ENCODE peak calls at places on chromosomes 4 and X, in ten cellular contexts. K is neural crest cell, E is breast epithelium, T is IMR-90, C is HepG2, O is heart right ventricle, L is stomach, F is WERI-Rb-1, R is H9, X is astrocyte of the spinal cord. I is an unnamed sample.

GRCh38 chrX:25154168-25154567 is 138.4 kb upstream of the ARX start:
- DNase-seq in E (no peak), L (no peak), X (no peak), C (no peak), R (no peak), T (no peak), O (no peak), K (no peak), F (no peak), I (no peak)

GRCh38 chr4:169649545-169650226 is 29.3 kb downstream of the CLCN3 start:
- DNase-seq in E (no peak), C (no peak), X (no peak), O (peak; percentile 56), K (no peak), L (peak; percentile 38), R (no peak), T (no peak), F (no peak), I (no peak)

GRCh38 chrX:111447298-111447697 is 35.3 kb upstream of the DCX start:
- DNase-seq in C (peak; percentile 2), F (peak; percentile 64), X (no peak), K (peak; percentile 54), T (no peak), O (no peak), L (no peak), R (peak; percentile 57), E (no peak), I (peak; percentile 0)

GRCh38 chrX:94551831-94552230 is 877.8 kb downstream of the FAM133A start:
- DNase-seq in L (no peak), E (no peak), K (no peak), X (no peak), R (no peak), F (no peak), C (no peak), O (no peak), T (no peak), I (no peak)

GRCh38 chrX:110383414-110383813 is 24.8 kb downstream of the RTL9 start:
- DNase-seq in X (peak; percentile 68), K (no peak), C (no peak), E (no peak), R (no peak), F (no peak), L (no peak), O (no peak), T (peak; percentile 86), I (no peak)

GRCh38 chr4:54586343-54586953 is 71.3 kb upstream of the KIT start:
- DNase-seq in C (no peak), L (no peak), E (no peak), X (peak; percentile 72), T (peak; percentile 70), R (no peak), O (no peak), F (no peak), K (no peak), I (no peak)

GRCh38 chr4:14700544-14700943 is 301.7 kb upstream of the CPEB2 start:
- DNase-seq in C (no peak), O (no peak), K (no peak), L (no peak), X (no peak), F (no peak), T (no peak), E (no peak), R (no peak), I (no peak)

GRCh38 chr4:3688018-3688998 is 77.9 kb upstream of the ADRA2C start:
- DNase-seq in F (no peak), R (no peak), L (no peak), T (peak; percentile 1), E (no peak), K (no peak), O (no peak), X (no peak), C (no peak), I (no peak)

GRCh38 chr4:111678466-111678865 is 466.8 kb upstream of the FAM241A start:
- DNase-seq in R (no peak), C (no peak), T (peak; percentile 27), O (no peak), F (no peak), E (no peak), X (peak; percentile 53), L (no peak), K (no peak), I (no peak)

GRCh38 chr4:55398966-55399365 is 3.2 kb downstream of the TMEM165 start:
- DNase-seq in X (no peak), K (no peak), F (peak; percentile 36), C (peak; percentile 10), R (no peak), O (no peak), T (peak; percentile 22), L (no peak), E (no peak), I (no peak)

GRCh38 chr4:89438102-89438831 is 130.7 kb upstream of the GPRIN3 start:
- DNase-seq in L (peak; percentile 41), C (peak; percentile 23), X (no peak), R (peak; percentile 76), O (peak; percentile 10), E (no peak), F (peak; percentile 56), T (peak; percentile 49), K (no peak), I (peak; percentile 30)

DNA sequence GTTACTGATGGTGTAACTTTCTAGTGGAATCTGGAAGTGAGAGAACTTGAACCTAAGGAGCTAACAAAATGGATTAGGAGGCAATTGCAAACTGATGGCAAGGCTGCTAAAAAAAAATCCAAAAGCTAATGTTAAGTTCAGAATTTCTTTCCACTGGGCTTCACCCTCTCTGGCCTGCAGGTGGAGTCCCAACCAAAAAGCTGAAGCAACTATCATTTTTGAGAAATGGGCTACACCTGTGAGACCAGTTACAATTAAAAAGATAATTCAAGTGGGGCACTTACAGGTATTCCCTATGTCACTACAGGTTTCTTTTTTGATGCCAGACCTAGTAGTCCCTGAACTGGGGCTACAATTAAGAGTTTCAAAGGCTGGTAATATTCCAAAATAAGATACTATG is 142.1 kb upstream of the FTHL17 start:
- DNase-seq in O (peak; percentile 11), F (peak; percentile 16), L (no peak), K (no peak), E (no peak), C (no peak), R (no peak), T (peak; percentile 19), X (peak; percentile 15), I (peak; percentile 11)
- TF ChIP-seq CTCF in O (peak; percentile 47), F (peak; percentile 49), L (peak; percentile 17), K (peak; percentile 59), E (no peak), C (peak; percentile 51), R (peak; percentile 59), T (peak; percentile 57), X (peak; percentile 60), I (no peak)

DNA sequence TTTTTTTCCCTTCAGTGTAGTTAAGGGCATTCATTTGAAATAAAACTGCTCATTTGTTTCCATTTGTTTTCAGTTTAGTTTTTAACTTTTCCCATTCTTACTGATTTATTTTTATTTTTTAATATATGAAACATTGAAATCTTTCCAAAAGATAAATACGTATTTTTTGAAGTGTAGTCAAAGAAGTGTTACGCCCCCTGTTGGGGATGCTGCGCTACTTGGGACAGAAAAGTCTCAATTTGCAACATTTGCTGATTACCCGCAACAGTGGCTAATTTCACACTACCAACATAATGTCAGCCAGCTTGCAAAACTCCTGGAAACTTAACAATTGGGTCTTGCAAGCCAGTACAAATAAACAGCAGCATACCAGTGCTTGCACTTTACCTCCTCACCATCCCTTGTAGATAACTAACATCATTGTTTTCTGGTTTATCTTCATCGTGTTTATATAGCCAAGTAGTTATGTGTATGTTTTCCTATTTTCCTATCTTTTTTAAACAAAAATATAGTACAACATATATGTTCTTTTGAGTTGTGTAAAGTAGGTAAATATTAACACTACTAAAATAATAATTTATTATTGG is 158.6 kb downstream of the STPG2 start:
- DNase-seq in K (no peak), R (no peak), L (no peak), T (no peak), E (no peak), F (peak; percentile 50), X (no peak), C (no peak), O (no peak), I (no peak)
- TF ChIP-seq CTCF in K (peak; percentile 60), R (peak; percentile 78), L (no peak), T (no peak), E (no peak), F (peak; percentile 61), X (peak; percentile 46), C (peak; percentile 8), O (no peak), I (no peak)

GRCh38 chr4:144723471-144723870 is 77.5 kb downstream of the HHIP start:
- DNase-seq in O (no peak), R (no peak), L (no peak), C (no peak), F (no peak), K (no peak), X (no peak), E (no peak), T (no peak), I (no peak)

GRCh38 chr4:144718958-144719512 is 73.1 kb downstream of the HHIP start:
- DNase-seq in E (no peak), T (no peak), R (no peak), C (no peak), L (no peak), F (no peak), K (no peak), X (no peak), O (no peak), I (no peak)

GRCh38 chr4:144716778-144717177 is 70.8 kb downstream of the HHIP start:
- DNase-seq in K (no peak), L (no peak), T (peak; percentile 58), O (no peak), F (no peak), E (no peak), X (no peak), R (no peak), C (no peak), I (no peak)

GRCh38 chr4:144720491-144720890 is 74.5 kb downstream of the HHIP start:
- DNase-seq in F (no peak), T (no peak), R (no peak), X (no peak), K (no peak), C (no peak), O (no peak), L (no peak), E (no peak), I (no peak)

GRCh38 chr4:144721994-144722393 is 76.0 kb downstream of the HHIP start:
- DNase-seq in E (no peak), C (no peak), X (no peak), O (no peak), L (no peak), T (no peak), R (no peak), F (no peak), K (no peak), I (no peak)
- TF ChIP-seq CTCF in E (no peak), C (no peak), X (no peak), O (no peak), L (no peak), T (no peak), R (no peak), F (no peak), K (no peak), I (no peak)

DNA sequence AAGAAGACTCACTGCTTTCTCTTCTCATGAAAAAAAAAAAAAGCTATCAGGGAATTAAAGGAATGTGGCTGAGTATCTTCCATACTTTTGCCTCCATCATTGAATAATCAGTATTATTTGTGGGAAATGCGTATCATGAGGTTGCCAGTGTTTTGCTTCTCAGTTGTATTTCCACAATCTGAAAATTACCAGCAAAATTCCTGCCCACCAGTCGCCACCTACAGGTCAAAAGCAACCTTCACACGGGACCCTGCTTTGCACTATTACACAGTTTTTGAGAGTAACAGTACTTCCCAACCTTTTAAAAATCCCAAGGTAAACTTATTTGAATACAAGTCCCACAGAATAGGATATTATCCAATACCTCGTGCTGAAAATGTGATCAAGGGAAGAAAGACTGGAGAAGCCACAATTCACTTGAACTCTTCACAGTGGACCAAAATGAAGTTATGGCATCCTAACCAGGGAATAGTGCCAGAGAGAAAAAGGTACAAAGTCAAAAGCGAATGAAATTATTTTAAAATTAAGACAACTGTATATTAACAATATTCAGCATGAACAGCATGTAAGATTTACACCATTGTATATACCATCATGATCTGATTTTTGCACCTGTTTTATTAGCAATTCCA is 30.4 kb downstream of the PGRMC1 start:
- DNase-seq in X (peak; percentile 8), F (no peak), C (peak; percentile 0), R (no peak), O (peak; percentile 3), E (no peak), K (peak; percentile 15), L (no peak), T (peak; percentile 12), I (peak; percentile 29)
- TF ChIP-seq CTCF in X (peak; percentile 81), F (peak; percentile 64), C (peak; percentile 58), R (peak; percentile 69), O (peak; percentile 59), E (peak; percentile 31), K (peak; percentile 70), L (peak; percentile 45), T (peak; percentile 61), I (peak; percentile 35)

I was measured in GM20000.